ENCODE peak calls at places on chromosomes 16 and 17, in six cellular contexts. K is pons; A is amygdala; F is A549; Z is astrocyte of the spinal cord; X is activated T-helper 1 cell treated with anti-CD3 and anti-CD28 coated beads, Interleukin-2, amount 50 U/mL, for 16 hours. T is an unnamed sample.

GRCh38 chr16:84729716-84730320 is 30.0 kb downstream of the USP10 start:
- DNase-seq in A (no peak), X (no peak), K (no peak), F (no peak), Z (no peak), T (no peak)

GRCh38 chr16:77387075-77387474 is 47.8 kb downstream of the ADAMTS18 start:
- DNase-seq in F (no peak), K (no peak), X (no peak), A (no peak), Z (no peak), T (no peak)

GRCh38 chr17:51035436-51035835 is 85.2 kb downstream of the SPAG9 start:
- DNase-seq in Z (peak), X (no peak), A (no peak), K (peak), F (no peak), T (no peak)

GRCh38 chr16:47983999-47984580 is 171.7 kb downstream of the ABCC12 start:
- DNase-seq in Z (no peak), A (no peak), F (no peak), K (no peak), X (no peak), T (no peak)

GRCh38 chr17:68035131-68035522 is 408 bp upstream of the KPNA2 start:
- DNase-seq in Z (no peak), F (peak), K (no peak), A (peak), X (peak), T (no peak)

GRCh38 chr16:49338867-49339266 is 34.7 kb upstream of the C16orf78 start:
- DNase-seq in F (no peak), A (no peak), Z (no peak), K (no peak), X (no peak), T (peak)

GRCh38 chr16:16075463-16076399 is 126.3 kb downstream of the ABCC1 start:
- DNase-seq in K (peak), A (no peak), X (no peak), Z (no peak), F (no peak), T (no peak)

GRCh38 chr17:50935201-50936124 is 69.3 kb upstream of the TOB1 start:
- DNase-seq in Z (no peak), X (no peak), K (peak), F (peak), A (peak), T (peak)

GRCh38 chr16:11005611-11005975 is 61.2 kb downstream of the CLEC16A start:
- DNase-seq in Z (no peak), X (no peak), K (no peak), A (no peak), F (no peak), T (no peak)

GRCh38 chr16:88649924-88650748 is 717 bp downstream of the CYBA start:
- DNase-seq in A (no peak), K (no peak), Z (no peak), X (no peak), F (no peak), T (no peak)

GRCh38 chr16:68790130-68790761 is 53.1 kb upstream of the TANGO6 start:
- DNase-seq in Z (peak), X (no peak), F (peak), A (no peak), K (no peak), T (no peak)

GRCh38 chr17:47335101-47335936 is 11.6 kb downstream of the EFCAB13 start:
- DNase-seq in X (no peak), F (no peak), A (no peak), Z (no peak), K (no peak), T (no peak)

GRCh38 chr16:49587511-49587910 is 213.9 kb downstream of the C16orf78 start:
- DNase-seq in A (no peak), X (no peak), Z (no peak), F (no peak), K (no peak), T (no peak)

GRCh38 chr17:75371339-75371738 is 34.1 kb downstream of the GRB2 start:
- DNase-seq in F (no peak), K (no peak), X (no peak), A (no peak), Z (no peak), T (no peak)

GRCh38 chr17:7260601-7261376 is 1.5 kb downstream of the CLDN7 start:
- DNase-seq in X (no peak), F (no peak), K (no peak), A (no peak), Z (no peak), T (no peak)

GRCh38 chr17:17313350-17313991 is 10.3 kb downstream of the NT5M start:
- DNase-seq in Z (no peak), K (peak), X (peak), A (no peak), F (peak), T (peak)

GRCh38 chr17:16189791-16190348 is 25.5 kb downstream of the NCOR1 start:
- DNase-seq in A (no peak), X (no peak), K (no peak), Z (no peak), F (no peak), T (no peak)

GRCh38 chr16:31404353-31405064 is 11.4 kb downstream of the ITGAD start:
- DNase-seq in X (no peak), A (no peak), K (no peak), F (peak), Z (no peak), T (no peak)

T was measured in G401.